ENCODE peak calls at places on chromosomes 13 and 19, in ten cellular contexts. One of them, this sample, is unnamed.

GRCh38 chr19:45136507-45137178 is 24.1 kb downstream of the NKPD1 start:
- DNase-seq in head of caudate nucleus: no peak
- DNase-seq in ELR: no peak
- DNase-seq in T follicular helper cell: no peak
- DNase-seq in HS-5: no peak
- DNase-seq in activated naive CD8-positive, alpha-beta T cell treated with anti-CD3 and anti-CD28 coated beads for 36 hours: no peak
- DNase-seq in activated gamma-delta T cell treated with Interleukin-2 at 50 U/mL for 16 hours: no peak
- DNase-seq in stimulated activated CD8-positive, alpha-beta memory T cell treated with anti-CD3 and anti-CD28 coated beads, Interleukin-7, amount 100 ng/mL, for 24 hours: no peak
- DNase-seq in anterior cingulate cortex: no peak
- DNase-seq in GM12865: peak; percentile 72
- DNase-seq in this sample: no peak

GRCh38 chr19:7242601-7243258 is 51.5 kb downstream of the INSR start:
- DNase-seq in HS-5: peak; percentile 56
- DNase-seq in activated naive CD8-positive, alpha-beta T cell treated with anti-CD3 and anti-CD28 coated beads for 36 hours: no peak
- DNase-seq in T follicular helper cell: no peak
- DNase-seq in anterior cingulate cortex: no peak
- DNase-seq in stimulated activated CD8-positive, alpha-beta memory T cell treated with anti-CD3 and anti-CD28 coated beads, Interleukin-7, amount 100 ng/mL, for 24 hours: no peak
- DNase-seq in GM12865: peak; percentile 87
- DNase-seq in head of caudate nucleus: no peak
- DNase-seq in ELR: peak; percentile 75
- DNase-seq in activated gamma-delta T cell treated with Interleukin-2 at 50 U/mL for 16 hours: no peak
- DNase-seq in this sample: no peak

GRCh38 chr13:48201044-48201443 is 32.0 kb upstream of the ITM2B start:
- DNase-seq in activated gamma-delta T cell treated with Interleukin-2 at 50 U/mL for 16 hours: no peak
- DNase-seq in anterior cingulate cortex: no peak
- DNase-seq in stimulated activated CD8-positive, alpha-beta memory T cell treated with anti-CD3 and anti-CD28 coated beads, Interleukin-7, amount 100 ng/mL, for 24 hours: no peak
- DNase-seq in ELR: no peak
- DNase-seq in GM12865: no peak
- DNase-seq in HS-5: no peak
- DNase-seq in activated naive CD8-positive, alpha-beta T cell treated with anti-CD3 and anti-CD28 coated beads for 36 hours: no peak
- DNase-seq in head of caudate nucleus: no peak
- DNase-seq in T follicular helper cell: no peak
- DNase-seq in this sample: no peak

GRCh38 chr13:48636550-48636949 is 17.2 kb upstream of the CYSLTR2 start:
- DNase-seq in head of caudate nucleus: no peak
- DNase-seq in GM12865: no peak
- DNase-seq in activated naive CD8-positive, alpha-beta T cell treated with anti-CD3 and anti-CD28 coated beads for 36 hours: no peak
- DNase-seq in anterior cingulate cortex: no peak
- DNase-seq in HS-5: no peak
- DNase-seq in T follicular helper cell: no peak
- DNase-seq in ELR: no peak
- DNase-seq in activated gamma-delta T cell treated with Interleukin-2 at 50 U/mL for 16 hours: no peak
- DNase-seq in stimulated activated CD8-positive, alpha-beta memory T cell treated with anti-CD3 and anti-CD28 coated beads, Interleukin-7, amount 100 ng/mL, for 24 hours: no peak
- DNase-seq in this sample: peak; percentile 44

GRCh38 chr13:102628559-102628958 is 31.8 kb downstream of the TPP2 start:
- DNase-seq in activated gamma-delta T cell treated with Interleukin-2 at 50 U/mL for 16 hours: no peak
- DNase-seq in stimulated activated CD8-positive, alpha-beta memory T cell treated with anti-CD3 and anti-CD28 coated beads, Interleukin-7, amount 100 ng/mL, for 24 hours: no peak
- DNase-seq in activated naive CD8-positive, alpha-beta T cell treated with anti-CD3 and anti-CD28 coated beads for 36 hours: no peak
- DNase-seq in HS-5: no peak
- DNase-seq in anterior cingulate cortex: no peak
- DNase-seq in T follicular helper cell: no peak
- DNase-seq in head of caudate nucleus: no peak
- DNase-seq in ELR: no peak
- DNase-seq in GM12865: no peak
- DNase-seq in this sample: no peak

GRCh38 chr19:4524808-4525562 is 6.7 kb upstream of the PLIN4 start:
- DNase-seq in stimulated activated CD8-positive, alpha-beta memory T cell treated with anti-CD3 and anti-CD28 coated beads, Interleukin-7, amount 100 ng/mL, for 24 hours: peak; percentile 52
- DNase-seq in activated naive CD8-positive, alpha-beta T cell treated with anti-CD3 and anti-CD28 coated beads for 36 hours: peak; percentile 69
- DNase-seq in HS-5: no peak
- DNase-seq in activated gamma-delta T cell treated with Interleukin-2 at 50 U/mL for 16 hours: peak; percentile 61
- DNase-seq in head of caudate nucleus: peak; percentile 49
- DNase-seq in T follicular helper cell: peak; percentile 58
- DNase-seq in anterior cingulate cortex: peak; percentile 25
- DNase-seq in ELR: peak; percentile 69
- DNase-seq in GM12865: peak; percentile 62
- DNase-seq in this sample: no peak

GRCh38 chr13:113155201-113155600 is 3.2 kb upstream of the PROZ start:
- DNase-seq in T follicular helper cell: no peak
- DNase-seq in stimulated activated CD8-positive, alpha-beta memory T cell treated with anti-CD3 and anti-CD28 coated beads, Interleukin-7, amount 100 ng/mL, for 24 hours: no peak
- DNase-seq in GM12865: no peak
- DNase-seq in anterior cingulate cortex: no peak
- DNase-seq in ELR: no peak
- DNase-seq in head of caudate nucleus: no peak
- DNase-seq in activated gamma-delta T cell treated with Interleukin-2 at 50 U/mL for 16 hours: no peak
- DNase-seq in HS-5: no peak
- DNase-seq in activated naive CD8-positive, alpha-beta T cell treated with anti-CD3 and anti-CD28 coated beads for 36 hours: no peak
- DNase-seq in this sample: no peak

GRCh38 chr19:55212447-55212846 is 3.1 kb upstream of the PTPRH start:
- DNase-seq in head of caudate nucleus: no peak
- DNase-seq in GM12865: peak; percentile 57
- DNase-seq in HS-5: no peak
- DNase-seq in ELR: peak; percentile 30
- DNase-seq in T follicular helper cell: no peak
- DNase-seq in anterior cingulate cortex: no peak
- DNase-seq in activated naive CD8-positive, alpha-beta T cell treated with anti-CD3 and anti-CD28 coated beads for 36 hours: peak; percentile 34
- DNase-seq in activated gamma-delta T cell treated with Interleukin-2 at 50 U/mL for 16 hours: peak; percentile 27
- DNase-seq in stimulated activated CD8-positive, alpha-beta memory T cell treated with anti-CD3 and anti-CD28 coated beads, Interleukin-7, amount 100 ng/mL, for 24 hours: peak; percentile 10
- DNase-seq in this sample: no peak